ENCODE peak calls at places on chromosomes 12 and 14, in five cellular contexts. B, I, K, R and F are unnamed samples.

GRCh38 chr12:39807043-39807442 is 187.4 kb upstream of the ABCD2 start:
- DNase-seq in B (no peak), I (no peak), K (no peak), R (no peak), F (no peak)

GRCh38 chr12:70831538-70831937 is 89.0 kb downstream of the PTPRR start:
- DNase-seq in B (no peak), I (no peak), K (peak; percentile 41), R (no peak), F (no peak)

GRCh38 chr14:52333108-52333507 is 19.0 kb downstream of the PTGER2 start:
- DNase-seq in B (no peak), I (no peak), K (no peak), R (no peak), F (no peak)

GRCh38 chr12:103846415-103846814 is 5.4 kb upstream of the NT5DC3 start:
- DNase-seq in B (no peak), I (no peak), K (no peak), R (no peak), F (no peak)

GRCh38 chr12:116924558-116925453 is 14.1 kb downstream of the FBXW8 start:
- DNase-seq in B (no peak), I (no peak), K (no peak), R (no peak), F (no peak)

GRCh38 chr12:67916266-67916970 is 72.8 kb upstream of the IFNG-AS1 start:
- DNase-seq in B (no peak), I (no peak), K (no peak), R (no peak), F (no peak)

GRCh38 chr12:132771126-132771838 is 9.7 kb upstream of the ANKLE2 start:
- DNase-seq in B (no peak), I (no peak), K (no peak), R (no peak), F (no peak)

GRCh38 chr14:52949711-52950409 is 990 bp downstream of the FERMT2 start:
- DNase-seq in B (no peak), I (no peak), K (peak; percentile 48), R (no peak), F (no peak)

GRCh38 chr14:74942608-74943007 is 12.8 kb downstream of the PGF start:
- DNase-seq in B (no peak), I (no peak), K (no peak), R (no peak), F (no peak)

GRCh38 chr14:60777856-60778578 is 43.5 kb downstream of the MNAT1 start:
- DNase-seq in B (no peak), I (no peak), K (no peak), R (no peak), F (no peak)

GRCh38 chr12:14892726-14893442 is 7.2 kb upstream of the MGP start:
- DNase-seq in B (no peak), I (no peak), K (no peak), R (no peak), F (peak; percentile 40)

GRCh38 chr12:82659343-82660207 is 27.1 kb upstream of the TMTC2 start:
- DNase-seq in B (no peak), I (no peak), K (no peak), R (peak; percentile 83), F (no peak)

GRCh38 chr12:53585726-53586125 is 40.5 kb downstream of the ATF7 start:
- DNase-seq in B (no peak), I (no peak), K (no peak), R (no peak), F (no peak)

GRCh38 chr14:44463386-44464004 is 43.6 kb downstream of the FSCB start:
- DNase-seq in B (no peak), I (no peak), K (no peak), R (no peak), F (no peak)

GRCh38 chr14:33839193-33840076 is 111.4 kb downstream of the EGLN3 start:
- DNase-seq in B (no peak), I (no peak), K (peak; percentile 79), R (no peak), F (peak; percentile 60)

GRCh38 chr14:55799523-55800095 is 219.6 kb downstream of the KTN1 start:
- DNase-seq in B (no peak), I (no peak), K (no peak), R (no peak), F (no peak)

GRCh38 chr14:30681752-30682355 is 59.7 kb downstream of the SCFD1 start:
- DNase-seq in B (no peak), I (no peak), K (peak; percentile 12), R (no peak), F (no peak)

GRCh38 chr12:9133243-9133938 is 17.7 kb upstream of the A2M start:
- DNase-seq in B (no peak), I (no peak), K (no peak), R (no peak), F (no peak)

GRCh38 chr12:24561882-24562760 is 386.8 kb downstream of the BCAT1 start:
- DNase-seq in B (peak; percentile 71), I (no peak), K (peak; percentile 78), R (peak; percentile 91), F (peak; percentile 63)

GRCh38 chr14:85071447-85071846 is 458.5 kb upstream of the FLRT2 start:
- DNase-seq in B (no peak), I (no peak), K (no peak), R (no peak), F (no peak)

GRCh38 chr14:102317564-102318248 is 1.8 kb upstream of the ZNF839 start:
- DNase-seq in B (peak; percentile 42), I (no peak), K (peak; percentile 45), R (no peak), F (no peak)

GRCh38 chr12:90360300-90360699 is 594.7 kb downstream of the CCER1 start:
- DNase-seq in B (no peak), I (no peak), K (no peak), R (no peak), F (no peak)

DNA sequence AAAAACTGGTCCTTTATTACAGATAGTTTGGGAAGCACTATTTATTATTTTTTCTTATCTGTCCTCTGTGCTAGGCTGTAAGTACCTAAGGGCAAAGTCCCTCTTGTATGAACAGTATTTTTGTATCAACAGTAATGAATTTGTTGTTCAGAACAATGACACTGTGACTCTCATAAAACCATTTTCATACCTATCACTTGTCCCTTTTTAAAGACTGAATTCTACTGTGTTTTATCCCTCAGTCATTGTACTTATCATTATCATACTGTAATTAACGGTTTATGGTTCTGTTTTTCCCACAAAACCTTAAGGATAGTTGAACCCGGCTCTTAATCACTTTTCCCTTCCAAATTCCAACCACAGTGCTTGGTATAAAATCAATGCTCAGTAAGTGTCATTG is 69.4 kb downstream of the SRGAP1 start:
- DNase-seq in B (no peak), I (no peak), K (no peak), R (no peak), F (no peak)
- H3K27ac ChIP-seq in B (no peak overlapping the region), I (no peak overlapping the region), K (peak overlapping the region; percentile 14), R (no peak overlapping the region), F (no peak overlapping the region)

DNA sequence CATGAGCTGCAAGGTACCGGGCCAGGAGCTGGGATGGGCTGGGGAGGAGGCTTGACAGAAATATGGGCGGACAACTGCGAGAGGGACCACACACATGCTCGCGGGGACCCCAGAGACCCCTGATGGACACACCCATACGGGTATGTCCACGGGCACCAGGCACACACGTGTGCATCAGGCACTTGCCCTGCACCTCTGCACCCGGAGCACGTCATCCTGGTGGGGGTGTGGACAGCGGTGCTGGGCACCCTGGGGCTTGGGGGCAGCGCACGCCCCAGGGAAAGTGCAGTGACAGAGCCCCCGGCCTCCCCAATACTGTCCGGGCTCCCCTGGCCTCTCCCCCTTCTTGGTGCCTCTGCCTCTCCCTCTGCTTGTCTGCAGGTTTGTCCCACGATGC is 1.7 kb upstream of the CRIP1 start:
- DNase-seq in B (no peak), I (no peak), K (no peak), R (peak; percentile 71), F (no peak)
- H3K4me1 ChIP-seq in B (peaks cover 100% of the 10 kb centered on the region), I (peaks cover 35% of the 10 kb centered on the region), K (peaks cover 30% of the 10 kb centered on the region), R (peaks cover 100% of the 10 kb centered on the region), F (peaks cover 29% of the 10 kb centered on the region)

GRCh38 chr12:110301065-110301806 is 20.2 kb downstream of the ATP2A2 start:
- DNase-seq in B (no peak), I (no peak), K (no peak), R (no peak), F (no peak)
- H3K36me3 ChIP-seq in B (peaks cover 91% of the 10 kb centered on the region), I (peaks cover 54% of the 10 kb centered on the region), K (no peaks in the 10 kb centered on the region), R (peaks cover 11% of the 10 kb centered on the region), F (peaks cover 80% of the 10 kb centered on the region)

GRCh38 chr14:80388980-80389711 is 177.8 kb upstream of the DIO2 start:
- DNase-seq in B (no peak), I (no peak), K (no peak), R (no peak), F (no peak)
- H3K27ac ChIP-seq in B (no peak overlapping the region), I (no peak overlapping the region), K (peak overlapping the region; percentile 13), R (no peak overlapping the region), F (no peak overlapping the region)

DNA sequence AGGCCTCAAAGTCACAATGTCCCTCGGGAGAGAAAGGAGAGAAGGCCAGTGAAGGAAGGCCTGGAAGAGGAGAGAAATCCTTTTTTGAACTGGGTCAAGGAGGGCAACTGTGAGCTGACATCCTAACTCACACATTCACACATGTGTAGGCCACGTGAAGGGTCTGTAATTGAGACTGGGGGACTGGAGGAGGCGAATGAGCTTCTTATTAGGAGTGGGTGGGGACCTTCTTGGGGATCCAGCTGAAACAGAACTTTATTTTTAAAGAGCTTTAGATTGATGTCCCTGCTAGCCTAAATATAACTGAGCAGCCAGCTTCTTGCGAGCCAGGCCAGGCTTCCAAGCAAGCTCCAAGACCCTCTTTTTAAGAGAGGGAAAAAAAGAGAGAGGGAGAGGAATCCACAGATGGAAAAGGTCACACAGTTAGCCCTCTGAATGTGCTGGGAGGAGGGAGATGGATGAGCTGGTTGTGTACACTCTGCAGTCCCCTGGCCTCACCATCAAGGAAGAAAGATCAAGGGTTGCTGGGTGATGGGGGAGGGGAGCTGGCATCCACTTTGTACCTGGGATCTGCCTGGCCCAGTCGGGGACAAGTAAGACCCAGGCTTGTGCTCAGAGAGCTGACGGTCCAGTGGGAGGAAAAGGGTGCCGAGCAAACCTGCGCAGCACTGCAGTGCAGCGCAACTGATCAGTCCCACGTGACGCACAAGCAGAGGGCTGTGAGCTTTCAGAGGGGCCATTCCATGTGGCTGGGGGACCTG is 154.6 kb downstream of the ZFP36L1 start:
- DNase-seq in B (no peak), I (no peak), K (peak; percentile 57), R (no peak), F (no peak)
- H3K4me1 ChIP-seq in B (peaks cover 48% of the 10 kb centered on the region), I (peaks cover 11% of the 10 kb centered on the region), K (peaks cover 53% of the 10 kb centered on the region), R (peaks cover 34% of the 10 kb centered on the region), F (peaks cover 31% of the 10 kb centered on the region)

GRCh38 chr14:100346306-100347091 is 23.4 kb downstream of the SLC25A47 start:
- DNase-seq in B (no peak), I (no peak), K (no peak), R (no peak), F (no peak)

GRCh38 chr14:100350283-100350926 is 27.3 kb downstream of the SLC25A47 start:
- DNase-seq in B (no peak), I (no peak), K (no peak), R (no peak), F (no peak)

GRCh38 chr14:100345711-100346110 is 22.6 kb downstream of the SLC25A47 start:
- DNase-seq in B (no peak), I (no peak), K (no peak), R (peak; percentile 70), F (no peak)

GRCh38 chr14:100348779-100349708 is 25.9 kb downstream of the SLC25A47 start:
- DNase-seq in B (no peak), I (no peak), K (no peak), R (no peak), F (no peak)

GRCh38 chr14:100348253-100348729 is 25.2 kb downstream of the SLC25A47 start:
- DNase-seq in B (no peak), I (no peak), K (no peak), R (no peak), F (no peak)
- H3K36me3 ChIP-seq in B (peaks cover 73% of the 10 kb centered on the region), I (peaks cover 55% of the 10 kb centered on the region), K (no peaks in the 10 kb centered on the region), R (peaks cover 6% of the 10 kb centered on the region), F (peaks cover 79% of the 10 kb centered on the region)